ENCODE peak calls at places on chromosomes 7 and 10, in four cellular contexts. S, V, N and M are unnamed samples.
A peak's percentile ranks its signal among the peaks of the same experiment; 100 is the strongest.

GRCh38 chr10:101250136-101250535 is 20.9 kb upstream of the LBX1 start:
- DNase-seq in S (no peak), V (no peak), N (no peak), M (no peak)

GRCh38 chr7:6651866-6652445 is 14.8 kb downstream of the ZNF316 start:
- DNase-seq in S (no peak), V (no peak), N (no peak), M (no peak)

GRCh38 chr10:122152544-122152943 is 118.6 kb upstream of the BTBD16 start:
- DNase-seq in S (peak; percentile 44), V (peak; percentile 70), N (no peak), M (peak; percentile 93)

GRCh38 chr10:124679401-124679800 is 64.8 kb downstream of the FAM53B start:
- DNase-seq in S (no peak), V (no peak), N (no peak), M (no peak)

GRCh38 chr7:55148992-55149391 is 130.2 kb downstream of the EGFR start:
- DNase-seq in S (peak; percentile 32), V (peak; percentile 31), N (no peak), M (peak; percentile 64)

GRCh38 chr7:156160811-156161210 is 348.5 kb upstream of the SHH start:
- DNase-seq in S (no peak), V (no peak), N (peak; percentile 28), M (no peak)

GRCh38 chr10:64316833-64317232 is 795.6 kb downstream of the REEP3 start:
- DNase-seq in S (no peak), V (no peak), N (no peak), M (no peak)

GRCh38 chr10:121613456-121613855 is 15.2 kb upstream of the FGFR2 start:
- DNase-seq in S (no peak), V (no peak), N (no peak), M (no peak)

GRCh38 chr7:84372155-84372621 is 177.6 kb upstream of the SEMA3A start:
- DNase-seq in S (peak; percentile 98), V (peak; percentile 92), N (peak; percentile 3), M (peak; percentile 88)

GRCh38 chr10:125795637-125796190 is 20.1 kb upstream of the MMP21 start:
- DNase-seq in S (no peak), V (no peak), N (no peak), M (no peak)

GRCh38 chr10:73862011-73862410 is 12.3 kb downstream of the CAMK2G start:
- DNase-seq in S (no peak), V (no peak), N (no peak), M (no peak)

GRCh38 chr10:53977262-53977661 is 823.8 kb downstream of the PCDH15 start:
- DNase-seq in S (no peak), V (no peak), N (no peak), M (no peak)

GRCh38 chr7:25642849-25643248 is 414.6 kb upstream of the NPVF start:
- DNase-seq in S (no peak), V (no peak), N (no peak), M (no peak)

GRCh38 chr10:45580371-45580770 is 92.2 kb downstream of the ZFAND4 start:
- DNase-seq in S (no peak), V (no peak), N (no peak), M (no peak)

GRCh38 chr7:123154231-123154860 is 45.4 kb downstream of the SLC13A1 start:
- DNase-seq in S (peak; percentile 50), V (peak; percentile 89), N (peak; percentile 90), M (peak; percentile 85)

GRCh38 chr10:79262959-79263746 is 84.1 kb upstream of the PPIF start:
- DNase-seq in S (no peak), V (no peak), N (no peak), M (no peak)

GRCh38 chr7:2521341-2521745 is 1.8 kb downstream of the LFNG start:
- DNase-seq in S (no peak), V (no peak), N (no peak), M (no peak)

GRCh38 chr7:2522780-2523433 is 3.3 kb downstream of the LFNG start:
- DNase-seq in S (no peak), V (peak; percentile 72), N (peak; percentile 56), M (peak; percentile 79)

GRCh38 chr7:2523461-2523905 is 3.9 kb downstream of the LFNG start:
- DNase-seq in S (no peak), V (no peak), N (no peak), M (no peak)

GRCh38 chr7:2520808-2521146 is 1.2 kb downstream of the LFNG start:
- DNase-seq in S (no peak), V (no peak), N (no peak), M (peak; percentile 34)

GRCh38 chr7:2521952-2522591 is 2.5 kb downstream of the LFNG start:
- DNase-seq in S (no peak), V (peak; percentile 39), N (no peak), M (no peak)
- TF ChIP-seq CTCF in S (no peak), V (no peak), N (no peak), M (no peak)

DNA sequence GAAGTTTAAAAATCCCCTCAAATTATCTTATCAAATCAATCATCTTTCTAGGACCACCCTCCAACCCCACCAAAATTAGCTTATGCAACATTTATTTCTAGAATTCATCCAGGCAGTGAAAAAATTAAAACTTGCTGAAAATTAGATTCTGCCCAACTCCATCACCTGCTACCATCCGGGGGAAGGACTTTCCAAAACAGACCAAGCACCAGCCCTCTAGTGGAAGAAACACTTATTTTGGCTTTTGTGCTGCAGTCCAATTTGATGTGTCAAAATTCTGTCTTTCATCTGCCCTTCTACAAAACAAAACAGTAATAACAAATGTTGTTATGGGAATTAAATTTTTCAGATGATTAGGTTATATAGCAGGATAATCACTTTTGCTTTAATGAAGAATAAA is 35.1 kb downstream of the GCC1 start:
- DNase-seq in S (no peak), V (no peak), N (no peak), M (no peak)
- TF ChIP-seq CTCF in S (no peak), V (peak; percentile 26), N (peak; percentile 43), M (no peak)

DNA sequence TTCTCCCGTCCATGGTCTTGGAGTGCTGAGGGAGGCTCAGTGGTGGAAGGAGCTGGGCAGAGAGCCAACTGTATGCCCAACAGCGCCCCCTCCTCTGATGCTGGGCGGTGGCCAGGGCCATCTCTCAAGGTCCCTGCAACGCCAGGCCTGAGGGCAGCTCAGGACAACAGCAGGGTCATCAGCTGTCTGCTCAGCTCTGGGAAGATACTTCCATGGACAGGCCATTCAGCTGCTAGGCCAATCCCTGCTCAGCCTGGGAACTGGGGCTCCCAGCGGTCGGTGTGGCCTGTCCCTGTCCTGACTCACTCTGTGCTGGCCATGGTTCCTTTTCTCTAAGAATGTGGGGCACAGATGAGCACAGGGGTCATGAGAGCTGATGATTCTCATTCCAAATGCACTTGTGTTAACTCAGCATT is 72.8 kb downstream of the ADCY1 start:
- DNase-seq in S (peak; percentile 8), V (no peak), N (no peak), M (peak; percentile 14)
- TF ChIP-seq CTCF in S (no peak), V (no peak), N (no peak), M (no peak)

GRCh38 chr7:134541-134940 is 57.8 kb upstream of the FAM20C start:
- DNase-seq in S (no peak), V (no peak), N (no peak), M (no peak)

GRCh38 chr7:132899-133298 is 59.5 kb upstream of the FAM20C start:
- DNase-seq in S (no peak), V (no peak), N (no peak), M (no peak)

GRCh38 chr7:135254-135653 is 57.1 kb upstream of the FAM20C start:
- DNase-seq in S (no peak), V (no peak), N (no peak), M (no peak)

GRCh38 chr7:133486-133885 is 58.9 kb upstream of the FAM20C start:
- DNase-seq in S (no peak), V (peak; percentile 22), N (no peak), M (no peak)

GRCh38 chr7:134029-134428 is 58.3 kb upstream of the FAM20C start:
- DNase-seq in S (no peak), V (no peak), N (no peak), M (no peak)
- TF ChIP-seq CTCF in S (no peak), V (no peak), N (no peak), M (no peak)

GRCh38 chr10:114501650-114502049 is 97.3 kb upstream of the AFAP1L2 start:
- DNase-seq in S (no peak), V (no peak), N (no peak), M (no peak)
- TF ChIP-seq CTCF in S (no peak), V (no peak), N (peak; percentile 4), M (no peak)

DNA sequence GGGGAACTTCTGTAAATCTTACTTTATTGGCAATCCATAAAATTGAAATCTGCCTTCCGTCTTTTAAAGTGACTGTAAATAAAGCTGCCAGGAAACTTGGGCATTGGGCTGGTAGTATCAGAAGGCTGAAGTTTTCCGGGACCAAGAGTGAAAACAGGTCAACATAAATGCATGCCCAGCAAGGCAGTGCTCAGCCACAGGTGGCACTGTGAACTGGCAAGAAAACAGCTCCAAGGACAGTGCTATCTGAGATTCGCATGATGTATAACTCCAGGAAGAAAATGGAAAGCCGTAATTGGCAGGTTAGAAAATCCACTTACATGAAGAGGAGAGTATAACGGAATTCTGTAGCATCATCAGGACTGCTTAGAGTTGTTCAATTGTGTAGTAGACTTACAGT is 1.9 kb upstream of the INSYN2A start:
- DNase-seq in S (no peak), V (no peak), N (no peak), M (no peak)
- TF ChIP-seq CTCF in S (peak; percentile 8), V (no peak), N (peak; percentile 37), M (no peak)

GRCh38 chr10:60433684-60434083 is 44.0 kb upstream of the ANK3 start:
- DNase-seq in S (peak; percentile 86), V (peak; percentile 77), N (no peak), M (peak; percentile 84)

GRCh38 chr10:60429084-60429849 is 39.6 kb upstream of the ANK3 start:
- DNase-seq in S (peak; percentile 43), V (peak; percentile 34), N (no peak), M (peak; percentile 38)

GRCh38 chr10:60430017-60430416 is 40.3 kb upstream of the ANK3 start:
- DNase-seq in S (peak; percentile 82), V (peak; percentile 77), N (no peak), M (peak; percentile 83)

GRCh38 chr10:60430836-60431597 is 41.3 kb upstream of the ANK3 start:
- DNase-seq in S (peak; percentile 26), V (no peak), N (no peak), M (peak; percentile 62)

DNA sequence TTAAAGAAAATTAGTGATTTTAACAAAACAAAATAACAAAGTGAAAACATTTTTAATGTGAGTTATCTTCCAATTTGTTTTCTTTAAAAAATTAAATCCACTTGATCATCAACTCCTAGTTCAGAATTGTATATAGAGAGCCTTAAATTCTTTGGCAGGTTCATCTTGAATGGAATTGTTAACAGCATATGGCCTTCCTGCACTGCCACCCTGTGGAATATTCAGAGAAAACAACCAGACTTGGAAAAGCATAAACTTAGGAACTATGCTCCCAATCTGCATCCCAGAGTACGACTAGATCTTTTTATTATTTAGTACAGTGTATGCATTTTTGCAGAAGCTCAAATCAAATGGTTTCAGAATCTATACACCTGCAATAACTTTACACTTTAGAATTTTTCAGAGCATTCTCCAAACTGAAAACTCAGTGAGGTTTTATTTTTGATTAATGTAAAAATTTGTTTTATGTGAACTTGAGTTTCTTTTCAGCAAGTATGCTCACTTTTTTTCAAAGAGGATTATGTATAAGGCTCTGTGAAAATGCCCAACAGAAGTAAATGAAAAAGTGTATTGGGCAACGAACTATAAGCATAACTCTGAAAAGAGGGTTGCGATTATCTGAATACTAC is 44.9 kb upstream of the ANK3 start:
- DNase-seq in S (peak; percentile 74), V (peak; percentile 82), N (peak; percentile 43), M (peak; percentile 85)
- TF ChIP-seq CTCF in S (peak; percentile 87), V (peak; percentile 61), N (peak; percentile 47), M (peak; percentile 55)